ENCODE peak calls at places on chromosomes 2 and 18, in four cellular contexts. H is right atrium auricular region; M is activated CD4-positive, alpha-beta T cell treated with anti-CD3 and anti-CD28 coated beads, Interleukin-2, amount 50 U/mL, for 24 hours; Y is endothelial cell. E is an unnamed sample.

GRCh38 chr2:60527762-60528161 is 25.7 kb downstream of the BCL11A start:
- DNase-seq in Y (no peak), H (no peak), M (no peak), E (no peak)

GRCh38 chr2:222736301-222736700 is 64.8 kb downstream of the MOGAT1 start:
- DNase-seq in M (no peak), H (peak; percentile 58), Y (no peak), E (no peak)

GRCh38 chr2:1231664-1232063 is 181.6 kb upstream of the TPO start:
- DNase-seq in M (no peak), H (no peak), Y (no peak), E (no peak)

GRCh38 chr2:173991857-173992588 is 26.9 kb upstream of the SP3 start:
- DNase-seq in M (no peak), H (peak; percentile 92), Y (no peak), E (no peak)

GRCh38 chr2:102063360-102063947 is 71.7 kb downstream of the IL1R2 start:
- DNase-seq in Y (no peak), M (no peak), H (peak; percentile 90), E (peak; percentile 75)

GRCh38 chr18:13137939-13138821 is 80.4 kb upstream of the LDLRAD4 start:
- DNase-seq in M (peak; percentile 43), H (peak; percentile 81), Y (no peak), E (no peak)

GRCh38 chr2:128642316-128642715 is 323.6 kb upstream of the HS6ST1 start:
- DNase-seq in H (peak; percentile 21), M (no peak), Y (no peak), E (peak; percentile 13)

GRCh38 chr2:196630531-196630930 is 9.0 kb upstream of the CCDC150 start:
- DNase-seq in H (no peak), M (no peak), Y (no peak), E (no peak)

GRCh38 chr2:46323671-46324207 is 26.5 kb downstream of the EPAS1 start:
- DNase-seq in Y (no peak), M (no peak), H (no peak), E (no peak)

E was measured in ureter.